ENCODE peak calls at places on chromosome 22, in seven cellular contexts. One of them, this sample, is unnamed.

GRCh38 chr22:44729391-44730012 is 22.9 kb upstream of the ARHGAP8 start:
- DNase-seq in adrenal gland: peak; percentile 27
- DNase-seq in neuronal stem cell: no peak
- DNase-seq in fibroblast of lung: peak; percentile 70
- DNase-seq in stomach: no peak
- DNase-seq in IMR-90: peak; percentile 71
- DNase-seq in osteoblast: peak; percentile 93
- DNase-seq in this sample: no peak

GRCh38 chr22:36155702-36156101 is 4.9 kb downstream of the APOL3 start:
- DNase-seq in osteoblast: no peak
- DNase-seq in adrenal gland: peak; percentile 66
- DNase-seq in IMR-90: no peak
- DNase-seq in fibroblast of lung: peak; percentile 20
- DNase-seq in stomach: peak; percentile 40
- DNase-seq in neuronal stem cell: no peak
- DNase-seq in this sample: no peak

GRCh38 chr22:18987765-18988164 is 51.7 kb upstream of the PRODH start:
- DNase-seq in IMR-90: no peak
- DNase-seq in osteoblast: peak; percentile 77
- DNase-seq in neuronal stem cell: no peak
- DNase-seq in fibroblast of lung: peak; percentile 6
- DNase-seq in adrenal gland: peak; percentile 55
- DNase-seq in stomach: no peak
- DNase-seq in this sample: no peak

GRCh38 chr22:29150701-29151100 is 55.0 kb upstream of the EMID1 start:
- DNase-seq in stomach: peak; percentile 7
- DNase-seq in adrenal gland: peak; percentile 56
- DNase-seq in fibroblast of lung: no peak
- DNase-seq in IMR-90: no peak
- DNase-seq in osteoblast: no peak
- DNase-seq in neuronal stem cell: no peak
- DNase-seq in this sample: no peak

GRCh38 chr22:45972091-45972867 is 4.7 kb downstream of the WNT7B start:
- DNase-seq in adrenal gland: no peak
- DNase-seq in stomach: no peak
- DNase-seq in osteoblast: peak; percentile 93
- DNase-seq in IMR-90: no peak
- DNase-seq in neuronal stem cell: no peak
- DNase-seq in fibroblast of lung: no peak
- DNase-seq in this sample: no peak

GRCh38 chr22:23915230-23915754 is 21.1 kb downstream of the MIF start:
- DNase-seq in neuronal stem cell: no peak
- DNase-seq in osteoblast: no peak
- DNase-seq in stomach: no peak
- DNase-seq in adrenal gland: no peak
- DNase-seq in IMR-90: no peak
- DNase-seq in fibroblast of lung: no peak
- DNase-seq in this sample: no peak

GRCh38 chr22:18110194-18110943 is at the start of gene TUBA8:
- DNase-seq in IMR-90: peak; percentile 16
- DNase-seq in fibroblast of lung: peak; percentile 20
- DNase-seq in adrenal gland: peak; percentile 50
- DNase-seq in stomach: peak; percentile 75
- DNase-seq in osteoblast: peak; percentile 93
- DNase-seq in neuronal stem cell: peak; percentile 30
- DNase-seq in this sample: no peak

GRCh38 chr22:30781271-30781875 is 86.7 kb downstream of the OSBP2 start:
- DNase-seq in stomach: no peak
- DNase-seq in adrenal gland: no peak
- DNase-seq in IMR-90: peak; percentile 16
- DNase-seq in fibroblast of lung: no peak
- DNase-seq in osteoblast: no peak
- DNase-seq in neuronal stem cell: no peak
- DNase-seq in this sample: no peak

GRCh38 chr22:29825578-29825977 is 12.5 kb downstream of the ASCC2 start:
- DNase-seq in fibroblast of lung: no peak
- DNase-seq in adrenal gland: no peak
- DNase-seq in neuronal stem cell: no peak
- DNase-seq in IMR-90: no peak
- DNase-seq in stomach: peak; percentile 36
- DNase-seq in osteoblast: no peak
- DNase-seq in this sample: no peak

GRCh38 chr22:40224702-40225101 is 47.0 kb downstream of the TNRC6B start:
- DNase-seq in neuronal stem cell: no peak
- DNase-seq in fibroblast of lung: no peak
- DNase-seq in osteoblast: no peak
- DNase-seq in adrenal gland: no peak
- DNase-seq in stomach: no peak
- DNase-seq in IMR-90: peak; percentile 6
- DNase-seq in this sample: peak; percentile 28

GRCh38 chr22:44924724-44925123 is 85.1 kb downstream of the PHF21B start:
- DNase-seq in IMR-90: no peak
- DNase-seq in adrenal gland: no peak
- DNase-seq in neuronal stem cell: no peak
- DNase-seq in osteoblast: peak; percentile 15
- DNase-seq in fibroblast of lung: no peak
- DNase-seq in stomach: no peak
- DNase-seq in this sample: no peak

GRCh38 chr22:33678523-33678922 is 241.8 kb downstream of the LARGE1 start:
- DNase-seq in neuronal stem cell: no peak
- DNase-seq in stomach: no peak
- DNase-seq in fibroblast of lung: no peak
- DNase-seq in osteoblast: no peak
- DNase-seq in IMR-90: no peak
- DNase-seq in adrenal gland: no peak
- DNase-seq in this sample: no peak

GRCh38 chr22:26589845-26590524 is at the start of gene TPST2:
- DNase-seq in neuronal stem cell: peak; percentile 80
- DNase-seq in stomach: peak; percentile 83
- DNase-seq in fibroblast of lung: peak; percentile 66
- DNase-seq in osteoblast: peak; percentile 98
- DNase-seq in adrenal gland: peak; percentile 79
- DNase-seq in IMR-90: peak; percentile 65
- DNase-seq in this sample: peak; percentile 73

GRCh38 chr22:41565403-41566054 is 4.7 kb downstream of the CSDC2 start:
- DNase-seq in stomach: no peak
- DNase-seq in adrenal gland: peak; percentile 83
- DNase-seq in fibroblast of lung: peak; percentile 88
- DNase-seq in osteoblast: peak; percentile 97
- DNase-seq in neuronal stem cell: no peak
- DNase-seq in IMR-90: peak; percentile 89
- DNase-seq in this sample: no peak

GRCh38 chr22:17095538-17095937 is 10.7 kb downstream of the IL17RA start:
- DNase-seq in IMR-90: no peak
- DNase-seq in adrenal gland: no peak
- DNase-seq in neuronal stem cell: no peak
- DNase-seq in stomach: no peak
- DNase-seq in osteoblast: peak; percentile 81
- DNase-seq in fibroblast of lung: no peak
- DNase-seq in this sample: no peak

GRCh38 chr22:46593211-46593676 is 26.9 kb upstream of the GRAMD4 start:
- DNase-seq in stomach: no peak
- DNase-seq in adrenal gland: peak; percentile 54
- DNase-seq in osteoblast: no peak
- DNase-seq in neuronal stem cell: no peak
- DNase-seq in fibroblast of lung: no peak
- DNase-seq in IMR-90: no peak
- DNase-seq in this sample: no peak

GRCh38 chr22:40803292-40803691 is 15.9 kb downstream of the SLC25A17 start:
- DNase-seq in IMR-90: peak; percentile 26
- DNase-seq in adrenal gland: no peak
- DNase-seq in stomach: no peak
- DNase-seq in neuronal stem cell: no peak
- DNase-seq in fibroblast of lung: no peak
- DNase-seq in osteoblast: peak; percentile 69
- DNase-seq in this sample: no peak

GRCh38 chr22:32621656-32622003 is 147.0 kb downstream of the FBXO7 start:
- DNase-seq in neuronal stem cell: no peak
- DNase-seq in fibroblast of lung: no peak
- DNase-seq in IMR-90: no peak
- DNase-seq in osteoblast: no peak
- DNase-seq in stomach: no peak
- DNase-seq in adrenal gland: no peak
- DNase-seq in this sample: no peak
- H3K4me1 ChIP-seq in neuronal stem cell: peaks cover 3% of the 10 kb centered on the region
- H3K4me1 ChIP-seq in fibroblast of lung: peaks cover 27% of the 10 kb centered on the region
- H3K4me1 ChIP-seq in IMR-90: peaks cover 46% of the 10 kb centered on the region
- H3K4me1 ChIP-seq in osteoblast: peaks cover 28% of the 10 kb centered on the region
- H3K4me1 ChIP-seq in stomach: peaks cover 61% of the 10 kb centered on the region
- H3K4me1 ChIP-seq in adrenal gland: peaks cover 35% of the 10 kb centered on the region
- H3K4me1 ChIP-seq in this sample: no peaks in the 10 kb centered on the region

DNA sequence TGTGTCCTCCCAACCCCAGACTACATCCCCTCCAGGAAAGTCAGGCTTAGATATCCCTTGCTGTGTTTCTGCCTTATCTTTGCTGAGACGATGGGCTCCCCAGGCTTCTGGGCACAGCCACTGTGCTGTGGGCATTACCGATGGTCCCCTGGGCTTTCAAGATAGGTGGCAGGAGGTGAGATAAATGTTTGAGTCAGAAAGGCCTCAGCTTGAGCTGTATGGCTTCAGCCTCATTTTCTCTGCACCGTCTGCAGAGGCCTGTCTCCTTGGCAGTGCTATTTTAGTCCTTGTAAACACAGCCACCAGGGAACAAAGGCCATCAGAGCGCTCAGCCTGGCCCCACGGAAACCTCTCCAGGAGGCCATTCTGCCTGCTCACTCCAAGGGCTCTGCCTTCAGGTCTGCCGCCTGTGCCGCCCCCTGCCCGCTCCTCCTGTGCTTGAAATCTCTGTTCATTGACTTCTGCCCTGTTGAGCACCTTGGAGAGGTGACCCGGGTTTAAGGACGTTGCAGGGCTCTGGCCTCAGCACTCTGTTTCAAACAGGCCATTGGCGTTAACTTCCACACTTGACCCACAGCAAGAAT is 1424.9 kb downstream of the TBC1D22A start:
- DNase-seq in fibroblast of lung: no peak
- DNase-seq in adrenal gland: no peak
- DNase-seq in IMR-90: no peak
- DNase-seq in stomach: no peak
- DNase-seq in neuronal stem cell: no peak
- DNase-seq in osteoblast: no peak
- DNase-seq in this sample: no peak
- H3K27ac ChIP-seq in fibroblast of lung: no peak overlapping the region
- H3K27ac ChIP-seq in adrenal gland: no peak overlapping the region
- H3K27ac ChIP-seq in IMR-90: no peak overlapping the region
- H3K27ac ChIP-seq in stomach: no peak overlapping the region
- H3K27ac ChIP-seq in neuronal stem cell: no peak overlapping the region
- H3K27ac ChIP-seq in osteoblast: no peak overlapping the region
- H3K27ac ChIP-seq in this sample: no peak overlapping the region

DNA sequence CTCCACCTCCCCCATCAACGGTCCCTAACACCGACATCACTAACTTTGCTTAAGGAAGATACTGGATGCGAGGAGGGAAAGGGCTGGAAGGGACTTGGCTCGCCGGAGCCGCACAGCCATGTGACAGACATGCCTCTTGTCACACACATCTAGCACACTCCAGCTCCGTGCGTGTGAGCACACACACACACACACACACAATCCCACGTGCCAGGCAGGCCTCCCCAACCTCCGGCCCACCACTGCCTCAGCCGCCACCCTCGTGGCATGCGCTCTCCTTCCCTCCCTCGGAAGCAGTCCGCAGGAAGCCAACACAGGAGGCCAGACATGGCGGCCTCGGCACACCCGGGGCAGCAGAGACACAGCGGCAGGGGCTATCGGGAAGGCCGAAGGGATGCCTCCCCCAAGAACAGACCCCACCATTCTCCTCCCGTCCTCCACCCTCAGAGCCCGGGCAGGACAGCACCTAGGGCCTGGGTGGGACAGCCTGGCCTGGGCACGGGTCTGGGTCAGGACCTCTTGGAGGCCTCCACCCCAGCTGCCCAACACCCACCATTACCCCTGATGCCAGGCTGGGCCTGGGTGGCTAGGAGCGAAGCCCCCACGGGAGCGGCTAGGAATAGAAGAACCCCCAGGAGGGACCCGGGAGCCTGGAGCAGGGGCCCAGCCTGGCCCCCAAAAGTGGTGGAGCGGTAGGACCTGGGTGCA is 1.0 kb downstream of the MFNG start:
- DNase-seq in IMR-90: no peak
- DNase-seq in fibroblast of lung: no peak
- DNase-seq in stomach: no peak
- DNase-seq in osteoblast: peak; percentile 55
- DNase-seq in neuronal stem cell: no peak
- DNase-seq in adrenal gland: peak; percentile 26
- DNase-seq in this sample: peak; percentile 76
- H3K4me1 ChIP-seq in IMR-90: peaks cover 11% of the 10 kb centered on the region
- H3K4me1 ChIP-seq in fibroblast of lung: peaks cover 2% of the 10 kb centered on the region
- H3K4me1 ChIP-seq in stomach: peaks cover 26% of the 10 kb centered on the region
- H3K4me1 ChIP-seq in osteoblast: peaks cover 10% of the 10 kb centered on the region
- H3K4me1 ChIP-seq in neuronal stem cell: peaks cover 43% of the 10 kb centered on the region
- H3K4me1 ChIP-seq in adrenal gland: peaks cover 8% of the 10 kb centered on the region
- H3K4me1 ChIP-seq in this sample: peaks cover 68% of the 10 kb centered on the region

GRCh38 chr22:37326726-37327125 is 44.4 kb downstream of the CYTH4 start:
- DNase-seq in neuronal stem cell: no peak
- DNase-seq in stomach: peak; percentile 90
- DNase-seq in adrenal gland: no peak
- DNase-seq in fibroblast of lung: no peak
- DNase-seq in IMR-90: no peak
- DNase-seq in osteoblast: no peak
- DNase-seq in this sample: no peak
- H3K27ac ChIP-seq in neuronal stem cell: no peak overlapping the region
- H3K27ac ChIP-seq in stomach: peak overlapping the region; percentile 76
- H3K27ac ChIP-seq in adrenal gland: no peak overlapping the region
- H3K27ac ChIP-seq in fibroblast of lung: no peak overlapping the region
- H3K27ac ChIP-seq in IMR-90: no peak overlapping the region
- H3K27ac ChIP-seq in osteoblast: no peak overlapping the region
- H3K27ac ChIP-seq in this sample: no peak overlapping the region

This sample was measured in CD4-positive, alpha-beta memory T cell.